ENCODE peak calls at places on chromosomes 12 and 14, in six cellular contexts. G is mesenchymal stem cell, M is H9, X is H1, N is IMR-90, F is trophoblast cell. Z is an unnamed sample.

GRCh38 chr12:49201595-49202295 is 12.9 kb upstream of the TUBA1A start:
- DNase-seq in F (peak; percentile 96), M (peak; percentile 51), N (peak; percentile 70), X (no peak), G (peak; percentile 89), Z (no peak)

GRCh38 chr14:99758121-99758871 is 34.9 kb upstream of the EML1 start:
- DNase-seq in X (no peak), N (peak; percentile 96), M (peak; percentile 79), F (peak; percentile 49), G (peak; percentile 94), Z (no peak)

GRCh38 chr12:94707892-94708291 is 57.5 kb upstream of the TMCC3 start:
- DNase-seq in M (no peak), N (peak; percentile 55), X (no peak), F (peak; percentile 61), G (peak; percentile 71), Z (no peak)

GRCh38 chr14:50823051-50823762 is 7.8 kb downstream of the NIN start:
- DNase-seq in G (peak; percentile 57), M (no peak), F (peak; percentile 77), N (no peak), X (no peak), Z (no peak)

GRCh38 chr12:129719426-129719825 is 184.4 kb downstream of the TMEM132D start:
- DNase-seq in M (no peak), N (no peak), G (no peak), F (no peak), X (no peak), Z (no peak)

GRCh38 chr14:77469539-77469938 is 11.6 kb downstream of the AHSA1 start:
- DNase-seq in F (peak; percentile 61), G (no peak), M (no peak), N (no peak), X (no peak), Z (no peak)

GRCh38 chr12:109880049-109880931 is at the start of gene GLTP:
- DNase-seq in G (peak; percentile 78), F (peak; percentile 97), M (peak; percentile 95), X (peak; percentile 44), N (peak; percentile 63), Z (peak; percentile 83)

GRCh38 chr14:74616996-74617700 is 5.1 kb upstream of the LTBP2 start:
- DNase-seq in N (no peak), G (no peak), X (no peak), M (no peak), F (no peak), Z (no peak)

GRCh38 chr12:54736549-54736948 is 88.4 kb upstream of the DCD start:
- DNase-seq in M (no peak), N (no peak), G (no peak), F (no peak), X (no peak), Z (no peak)

GRCh38 chr14:95609398-95609990 is 74.6 kb downstream of the GLRX5 start:
- DNase-seq in F (peak; percentile 80), N (peak; percentile 23), M (peak; percentile 69), X (no peak), G (peak; percentile 1), Z (peak; percentile 45)

GRCh38 chr12:22318122-22318737 is 16.3 kb downstream of the ST8SIA1 start:
- DNase-seq in N (peak; percentile 28), X (no peak), G (peak; percentile 18), M (no peak), F (peak; percentile 26), Z (no peak)

GRCh38 chr12:979355-979754 is 11.7 kb upstream of the ERC1 start:
- DNase-seq in F (no peak), X (no peak), N (no peak), M (no peak), G (no peak), Z (no peak)

GRCh38 chr12:24075650-24076049 is 126.2 kb upstream of the SOX5 start:
- DNase-seq in X (no peak), M (no peak), N (peak; percentile 55), G (no peak), F (no peak), Z (no peak)

GRCh38 chr12:94263011-94263786 is 114.8 kb downstream of the PLXNC1 start:
- DNase-seq in N (no peak), M (no peak), X (no peak), F (no peak), G (no peak), Z (no peak)

GRCh38 chr12:114697741-114698565 is 14.0 kb upstream of the TBX3 start:
- DNase-seq in F (no peak), X (no peak), N (no peak), M (peak; percentile 61), G (peak; percentile 52), Z (peak; percentile 84)

GRCh38 chr14:104602315-104602932 is 2.1 kb downstream of the TMEM179 start:
- DNase-seq in X (no peak), F (no peak), N (no peak), G (no peak), M (no peak), Z (no peak)

GRCh38 chr14:71384007-71384605 is 476.8 kb downstream of the PCNX1 start:
- DNase-seq in X (no peak), N (no peak), G (no peak), M (no peak), F (peak; percentile 83), Z (no peak)

GRCh38 chr12:103884316-103884715 is 43.3 kb upstream of the NT5DC3 start:
- DNase-seq in X (no peak), N (peak; percentile 76), F (peak; percentile 34), M (no peak), G (peak; percentile 45), Z (peak; percentile 8)

GRCh38 chr12:42281281-42281680 is 43.2 kb upstream of the YAF2 start:
- DNase-seq in M (no peak), X (no peak), N (no peak), F (no peak), G (no peak), Z (no peak)

GRCh38 chr12:95545731-95546490 is 5.4 kb downstream of the USP44 start:
- DNase-seq in G (no peak), M (no peak), X (no peak), F (peak; percentile 45), N (no peak), Z (peak; percentile 48)

GRCh38 chr12:112022241-112023016 is 9.2 kb downstream of the ERP29 start:
- DNase-seq in X (no peak), F (no peak), M (no peak), G (no peak), N (no peak), Z (no peak)

GRCh38 chr14:28102814-28103213 is 663.8 kb upstream of the FOXG1 start:
- DNase-seq in G (no peak), M (no peak), N (no peak), F (no peak), X (no peak), Z (no peak)

GRCh38 chr12:77325505-77325904 is 260.1 kb upstream of the E2F7 start:
- DNase-seq in X (no peak), M (peak; percentile 53), F (no peak), N (no peak), G (no peak), Z (no peak)

GRCh38 chr12:59087077-59087673 is 166.9 kb upstream of the LRIG3 start:
- DNase-seq in X (no peak), G (peak; percentile 32), N (peak; percentile 39), M (no peak), F (no peak), Z (no peak)

GRCh38 chr12:62075860-62076259 is 184.3 kb upstream of the USP15 start:
- DNase-seq in N (no peak), G (no peak), F (no peak), X (no peak), M (no peak), Z (no peak)

GRCh38 chr12:32183646-32184045 is 77.0 kb downstream of the BICD1 start:
- DNase-seq in G (peak; percentile 11), M (no peak), N (peak; percentile 15), F (peak; percentile 44), X (peak; percentile 38), Z (no peak)

DNA sequence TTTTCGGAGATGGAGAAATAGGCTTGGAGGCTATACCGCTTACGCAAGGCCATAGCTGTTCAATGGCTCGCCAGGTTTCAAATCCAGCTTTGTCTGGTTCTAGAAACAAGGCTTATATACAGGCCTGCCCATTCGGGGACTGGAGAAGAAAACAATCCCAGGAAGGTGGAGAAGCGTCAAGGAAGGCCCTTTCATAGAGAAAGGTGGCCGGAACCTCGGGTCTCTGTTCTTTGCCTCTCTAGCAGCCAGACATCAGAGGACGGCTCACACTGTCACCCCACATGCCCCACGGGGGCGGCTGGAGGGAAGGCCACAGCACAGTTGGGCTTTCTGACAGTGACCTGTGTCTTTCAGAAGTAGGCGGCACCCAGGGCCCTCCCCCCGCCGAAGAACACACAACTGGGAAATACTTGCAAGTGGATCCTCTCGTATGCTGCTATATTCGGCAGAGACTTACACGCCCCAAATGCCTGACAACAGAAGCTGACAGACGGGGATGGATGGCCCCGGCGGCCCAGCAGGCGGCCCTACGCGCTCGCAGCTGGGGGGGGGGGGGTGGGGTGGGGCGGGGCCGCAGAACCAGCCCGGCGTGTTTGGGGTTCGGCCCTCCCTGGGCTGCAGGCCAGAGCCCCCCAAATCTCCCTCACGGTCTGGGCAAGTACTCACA is 4.5 kb upstream of the SETD1B start:
- DNase-seq in N (peak; percentile 85), X (no peak), M (peak; percentile 71), G (peak; percentile 93), F (peak; percentile 80), Z (no peak)
- H2BK5ac ChIP-seq in N (peak overlapping the region; percentile 98), X (peak overlapping the region; percentile 12), M (no peak overlapping the region), G (no peak overlapping the region), F (peak overlapping the region; percentile 100), Z (no peak overlapping the region)

GRCh38 chr12:123890536-123890902 is 82.1 kb downstream of the CCDC92 start:
- DNase-seq in X (no peak), M (no peak), N (no peak), G (no peak), F (no peak), Z (no peak)
- H2AFZ ChIP-seq in X (no peak overlapping the region), M (no peak overlapping the region), N (no peak overlapping the region), G (no peak overlapping the region), F (no peak overlapping the region), Z (no peak overlapping the region)

GRCh38 chr12:79841878-79842265 is 93.0 kb downstream of the PPP1R12A start:
- DNase-seq in X (no peak), M (no peak), N (no peak), F (no peak), G (no peak), Z (no peak)

GRCh38 chr12:79837575-79837974 is 97.3 kb downstream of the PPP1R12A start:
- DNase-seq in G (no peak), X (no peak), M (no peak), N (no peak), F (no peak), Z (no peak)

GRCh38 chr12:79835377-79835843 is 99.5 kb downstream of the PPP1R12A start:
- DNase-seq in X (no peak), F (no peak), G (no peak), N (no peak), M (no peak), Z (no peak)

GRCh38 chr12:79841248-79841877 is 93.5 kb downstream of the PPP1R12A start:
- DNase-seq in N (no peak), F (no peak), G (no peak), X (no peak), M (no peak), Z (no peak)

DNA sequence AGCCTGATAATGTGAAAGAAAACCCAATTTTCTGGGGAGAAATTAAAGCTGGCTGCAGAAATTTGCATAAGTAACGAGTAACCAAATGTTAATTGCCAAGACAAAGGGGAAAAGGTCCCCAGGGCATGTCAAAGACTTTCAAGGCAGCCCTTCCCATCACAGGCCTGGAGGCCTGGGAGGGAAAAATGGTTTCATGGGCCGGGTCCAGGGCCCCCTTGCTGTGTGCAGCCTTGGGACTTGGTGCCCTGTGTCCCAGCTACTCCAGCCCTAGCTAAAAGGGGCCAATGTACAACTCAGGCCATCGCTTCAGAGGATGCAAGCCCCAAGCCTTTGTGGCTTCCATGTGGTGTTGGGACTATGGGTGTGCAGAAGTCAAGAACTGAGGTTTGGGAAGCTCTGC is 96.5 kb downstream of the PPP1R12A start:
- DNase-seq in F (no peak), G (no peak), M (no peak), X (no peak), N (no peak), Z (no peak)
- H3K14ac ChIP-seq in F (no peak overlapping the region), G (no peak overlapping the region), M (no peak overlapping the region), X (no peak overlapping the region), N (no peak overlapping the region), Z (no peak overlapping the region)

GRCh38 chr14:62604524-62604923 is 440.7 kb downstream of the KCNH5 start:
- DNase-seq in G (no peak), M (no peak), F (no peak), N (peak; percentile 45), X (no peak), Z (no peak)
- H2BK5ac ChIP-seq in G (no peak overlapping the region), M (no peak overlapping the region), F (no peak overlapping the region), N (no peak overlapping the region), X (no peak overlapping the region), Z (no peak overlapping the region)

Z was measured in neuronal stem cell.